ENCODE peak calls at places on chromosomes 16 and 17, in five cellular contexts. A is upper lobe of right lung, H is Calu3, U is fibroblast of pulmonary artery, C is GM13976. M is an unnamed sample.

GRCh38 chr16:22314661-22315626 is 17.7 kb downstream of the POLR3E start:
- DNase-seq in U (no peak), A (no peak), C (no peak), H (no peak), M (no peak)

GRCh38 chr16:73732681-73733080 is 563.9 kb upstream of the PSMD7 start:
- DNase-seq in A (no peak), U (no peak), C (no peak), H (no peak), M (no peak)

GRCh38 chr17:951388-952132 is 28.0 kb downstream of the NXN start:
- DNase-seq in A (no peak), C (no peak), H (peak; percentile 16), U (peak; percentile 53), M (peak; percentile 89)

GRCh38 chr17:73018599-73018998 is 73.9 kb downstream of the SLC39A11 start:
- DNase-seq in C (no peak), U (no peak), A (no peak), H (no peak), M (no peak)

GRCh38 chr17:57902800-57903759 is 52.1 kb downstream of the CUEDC1 start:
- DNase-seq in H (peak; percentile 84), U (peak; percentile 85), A (peak; percentile 96), C (peak; percentile 86), M (no peak)

GRCh38 chr17:28282596-28282995 is 36.4 kb upstream of the TMEM97 start:
- DNase-seq in A (no peak), U (peak; percentile 78), H (no peak), C (no peak), M (no peak)

GRCh38 chr16:69223882-69224281 is 36.9 kb downstream of the SNTB2 start:
- DNase-seq in U (peak; percentile 20), H (no peak), C (no peak), A (no peak), M (no peak)

GRCh38 chr17:45092932-45093430 is 31.9 kb downstream of the NMT1 start:
- DNase-seq in A (peak; percentile 82), C (no peak), U (peak; percentile 98), H (peak; percentile 85), M (peak; percentile 93)

GRCh38 chr17:83195330-83196087 is 116.1 kb downstream of the METRNL start:
- DNase-seq in C (no peak), A (peak; percentile 72), H (no peak), U (peak; percentile 21), M (peak; percentile 95)

GRCh38 chr16:88460496-88461169 is 7.6 kb downstream of the ZFPM1 start:
- DNase-seq in C (no peak), H (no peak), U (no peak), A (no peak), M (no peak)

GRCh38 chr17:68535903-68536302 is 23.7 kb downstream of the PRKAR1A start:
- DNase-seq in H (no peak), A (no peak), C (no peak), U (no peak), M (no peak)

GRCh38 chr16:81625544-81626152 is 153.4 kb upstream of the PLCG2 start:
- DNase-seq in C (peak; percentile 85), U (peak; percentile 49), H (peak; percentile 65), A (no peak), M (no peak)

GRCh38 chr17:48998557-48999440 is 1.6 kb downstream of the IGF2BP1 start:
- DNase-seq in A (no peak), U (no peak), H (no peak), C (peak; percentile 8), M (peak; percentile 56)

GRCh38 chr17:69485901-69486643 is 71.6 kb downstream of the MAP2K6 start:
- DNase-seq in C (no peak), A (no peak), U (peak; percentile 4), H (no peak), M (no peak)

GRCh38 chr16:8905168-8905762 is 23.1 kb downstream of the LITAFD start:
- DNase-seq in C (no peak), A (no peak), H (peak; percentile 29), U (peak; percentile 66), M (no peak)

GRCh38 chr16:3193221-3194212 is 5.5 kb downstream of the OR1F1 start:
- DNase-seq in A (no peak), H (no peak), U (no peak), C (no peak), M (no peak)

GRCh38 chr17:66353937-66354401 is 51.6 kb downstream of the PRKCA start:
- DNase-seq in H (no peak), U (peak; percentile 69), A (no peak), C (no peak), M (no peak)

GRCh38 chr16:87881327-87882200 is 12.3 kb upstream of the SLC7A5 start:
- DNase-seq in U (no peak), C (no peak), H (no peak), A (no peak), M (no peak)

GRCh38 chr16:1082266-1082951 is 9.9 kb downstream of the SSTR5 start:
- DNase-seq in A (no peak), C (no peak), U (peak; percentile 39), H (peak; percentile 46), M (no peak)

GRCh38 chr17:57572600-57572999 is 172.5 kb downstream of the CCDC182 start:
- DNase-seq in C (no peak), H (no peak), U (no peak), A (no peak), M (no peak)

GRCh38 chr17:145671-146541 is 8.5 kb downstream of the SCGB1C2 start:
- DNase-seq in H (no peak), U (no peak), A (peak; percentile 59), C (no peak), M (peak; percentile 66)

GRCh38 chr17:17805575-17805974 is 31.2 kb downstream of the SREBF1 start:
- DNase-seq in A (no peak), U (no peak), C (no peak), H (no peak), M (no peak)

GRCh38 chr16:72286936-72287620 is 115.1 kb upstream of the PMFBP1 start:
- DNase-seq in U (no peak), C (no peak), A (no peak), H (no peak), M (no peak)

GRCh38 chr17:65595071-65595655 is 33.7 kb upstream of the AXIN2 start:
- DNase-seq in H (no peak), A (no peak), U (no peak), C (no peak), M (no peak)

GRCh38 chr17:39097159-39097519 is 54.3 kb downstream of the PLXDC1 start:
- DNase-seq in H (no peak), C (no peak), A (no peak), U (no peak), M (no peak)

GRCh38 chr17:49670641-49671040 is 7.3 kb downstream of the SPOP start:
- DNase-seq in U (no peak), C (no peak), H (no peak), A (no peak), M (no peak)

GRCh38 chr17:32276217-32276616 is 10.6 kb downstream of the RHBDL3 start:
- DNase-seq in H (no peak), C (peak; percentile 66), A (no peak), U (no peak), M (no peak)

GRCh38 chr17:82933911-82934310 is 94.1 kb upstream of the ZNF750 start:
- DNase-seq in C (no peak), H (no peak), A (peak; percentile 45), U (no peak), M (no peak)

GRCh38 chr16:86074651-86075487 is 175.9 kb downstream of the IRF8 start:
- DNase-seq in U (no peak), C (no peak), A (peak; percentile 60), H (no peak), M (no peak)

GRCh38 chr17:58046230-58047094 is 36.8 kb upstream of the DYNLL2 start:
- DNase-seq in U (no peak), H (no peak), C (no peak), A (no peak), M (no peak)

GRCh38 chr16:23678430-23679273 is at the start of gene PLK1:
- DNase-seq in H (peak; percentile 92), U (peak; percentile 78), C (peak; percentile 96), A (peak; percentile 87), M (peak; percentile 92)
- TF ChIP-seq CTCF in H (peak; percentile 34), U (peak; percentile 48), C (peak; percentile 18), A (peak; percentile 19), M (peak; percentile 56)

GRCh38 chr16:28556914-28557320 is 3.2 kb downstream of the SGF29 start:
- DNase-seq in U (no peak), H (no peak), A (no peak), C (no peak), M (no peak)

GRCh38 chr16:28549301-28549899 is 4.3 kb upstream of the SGF29 start:
- DNase-seq in C (peak; percentile 57), H (peak; percentile 41), A (no peak), U (peak; percentile 68), M (no peak)

GRCh38 chr16:28554634-28555423 is 1.1 kb downstream of the SGF29 start:
- DNase-seq in C (no peak), H (no peak), A (no peak), U (no peak), M (no peak)

GRCh38 chr16:28555593-28555992 is 1.9 kb downstream of the SGF29 start:
- DNase-seq in A (no peak), C (no peak), H (no peak), U (no peak), M (no peak)

DNA sequence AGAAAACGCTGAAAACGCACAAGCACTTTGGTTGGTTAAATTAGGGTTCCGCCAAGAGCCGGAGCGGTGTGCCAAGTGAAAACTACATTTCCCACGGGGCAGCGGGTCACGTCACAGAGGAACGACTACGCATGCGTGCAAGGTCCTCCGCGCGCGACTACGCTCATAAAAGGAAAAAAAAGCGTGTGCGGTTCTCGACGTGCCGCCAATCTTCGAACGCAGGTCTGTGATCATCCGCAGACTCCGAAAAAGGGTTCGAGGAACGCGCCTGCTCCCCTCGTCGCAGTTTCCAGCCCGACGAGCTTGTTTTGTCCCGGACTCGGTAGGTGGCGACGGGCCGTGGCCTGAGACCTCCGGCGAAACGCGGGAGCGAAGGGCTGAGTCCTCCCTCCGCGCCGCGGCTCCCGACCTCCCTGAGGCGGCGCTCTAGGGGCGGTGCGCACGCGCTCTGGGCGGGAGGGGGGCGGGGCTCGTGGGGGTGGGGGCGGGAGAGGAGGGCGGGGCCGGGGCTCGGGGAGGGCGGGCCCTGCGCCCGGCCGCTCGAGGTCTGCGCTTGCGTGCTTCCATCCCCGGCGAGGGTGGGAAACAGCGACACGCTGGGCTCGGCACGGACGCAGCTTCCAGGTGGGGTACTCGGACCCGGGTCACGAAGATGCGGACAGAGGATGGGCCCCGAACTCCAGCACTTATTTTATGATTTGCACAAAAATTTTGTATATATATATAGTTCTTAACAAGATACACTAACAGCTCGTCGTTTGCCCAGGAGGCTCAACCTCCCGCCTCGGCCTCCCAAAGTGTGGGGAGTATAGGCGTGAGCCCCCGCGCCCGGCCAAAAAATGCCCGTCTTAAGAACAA is at the start of gene SGF29:
- DNase-seq in A (peak; percentile 95), U (peak; percentile 96), C (peak; percentile 97), H (peak; percentile 93), M (peak; percentile 97)
- TF ChIP-seq CTCF in A (peak; percentile 45), U (peak; percentile 10), C (peak; percentile 32), H (no peak), M (peak; percentile 35)

GRCh38 chr17:15444805-15445204 is 22.6 kb downstream of the CDRT4 start:
- DNase-seq in A (no peak), U (no peak), C (no peak), H (no peak), M (no peak)
- TF ChIP-seq CTCF in A (no peak), U (no peak), C (no peak), H (no peak), M (no peak)

GRCh38 chr16:53378138-53378537 is 56.1 kb upstream of the RBL2 start:
- DNase-seq in U (no peak), H (no peak), C (no peak), A (no peak), M (no peak)

GRCh38 chr16:53369921-53370320 is 64.3 kb upstream of the RBL2 start:
- DNase-seq in U (peak; percentile 30), A (no peak), C (no peak), H (no peak), M (no peak)

GRCh38 chr16:53370827-53371226 is 63.4 kb upstream of the RBL2 start:
- DNase-seq in H (no peak), C (no peak), A (no peak), U (no peak), M (no peak)

GRCh38 chr16:53372942-53373871 is 61.1 kb upstream of the RBL2 start:
- DNase-seq in U (no peak), H (peak; percentile 93), A (peak; percentile 91), C (peak; percentile 56), M (no peak)
- TF ChIP-seq CTCF in U (no peak), H (no peak), A (no peak), C (no peak), M (no peak)

M was measured in osteocyte.